ENCODE peak calls at places on chromosomes 4 and X, in five cellular contexts. G, U, V, X and J are unnamed samples. For H3K27me3, the result is how much of the 10 kb centered on the place peaks cover.

GRCh38 chrX:110086916-110087484 is 84.1 kb downstream of the TMEM164 start:
- DNase-seq in U (no peak), X (no peak), G (no peak), V (no peak), J (no peak)

GRCh38 chr4:169079942-169080827 is 70.1 kb upstream of the CBR4 start:
- DNase-seq in G (peak), X (peak), V (no peak), U (peak), J (no peak)

GRCh38 chrX:103276581-103277002 is at the start of gene TCEAL5:
- DNase-seq in U (no peak), V (no peak), G (no peak), X (peak), J (no peak)

GRCh38 chr4:73735231-73735630 is 5.1 kb upstream of the CXCL8 start:
- DNase-seq in X (no peak), G (no peak), V (no peak), U (no peak), J (no peak)

GRCh38 chr4:77156912-77157858 is at the start of gene CCNG2:
- DNase-seq in G (peak), U (peak), V (peak), X (peak), J (peak)

GRCh38 chrX:44012484-44013096 is 39.4 kb upstream of the NDP start:
- DNase-seq in X (no peak), V (peak), G (peak), U (peak), J (peak)

GRCh38 chr4:88033309-88033708 is 25.9 kb downstream of the PKD2 start:
- DNase-seq in V (no peak), G (no peak), X (peak), U (no peak), J (peak)

GRCh38 chrX:16737024-16737423 is 17.6 kb downstream of the SYAP1 start:
- DNase-seq in U (no peak), G (no peak), V (no peak), X (no peak), J (no peak)

GRCh38 chr4:78673258-78673817 is 102.8 kb upstream of the BMP2K start:
- DNase-seq in X (no peak), U (no peak), V (no peak), G (no peak), J (no peak)

GRCh38 chr4:106869551-106869950 is 166.6 kb downstream of the DKK2 start:
- DNase-seq in G (no peak), X (no peak), U (no peak), V (no peak), J (no peak)

GRCh38 chr4:1632109-1633104 is 51.7 kb downstream of the FAM53A start:
- DNase-seq in G (no peak), V (no peak), U (no peak), X (no peak), J (no peak)

GRCh38 chrX:71996826-71997225 is 86.2 kb downstream of the NHSL2 start:
- DNase-seq in U (peak), V (no peak), G (peak), X (peak), J (no peak)

GRCh38 chrX:43882294-43882681 is at the start of gene MAOB:
- DNase-seq in U (peak), V (no peak), X (peak), G (peak), J (peak)

GRCh38 chr4:53788011-53788410 is 196.7 kb upstream of the LNX1 start:
- DNase-seq in X (no peak), U (no peak), V (no peak), G (no peak), J (no peak)

GRCh38 chrX:97000682-97001393 is 117.1 kb downstream of the RPA4 start:
- DNase-seq in X (no peak), V (no peak), U (no peak), G (no peak), J (no peak)

GRCh38 chrX:37315511-37316248 is 33.5 kb upstream of the PRRG1 start:
- DNase-seq in G (no peak), X (no peak), V (no peak), U (no peak), J (no peak)

GRCh38 chrX:132491191-132491590 is 2.4 kb upstream of the MBNL3 start:
- DNase-seq in V (no peak), X (no peak), U (no peak), G (no peak), J (peak)

GRCh38 chr4:84167089-84167488 is 332.0 kb downstream of the NKX6-1 start:
- DNase-seq in X (no peak), U (no peak), V (no peak), G (no peak), J (no peak)

GRCh38 chrX:24245201-24245600 is 68.7 kb downstream of the SUPT20HL2 start:
- DNase-seq in V (no peak), U (no peak), G (no peak), X (no peak), J (no peak)

GRCh38 chrX:109392895-109393294 is 89.0 kb downstream of the GUCY2F start:
- DNase-seq in V (no peak), U (no peak), X (no peak), G (no peak), J (no peak)

GRCh38 chrX:45807572-45808425 is 607.1 kb upstream of the DIPK2B start:
- DNase-seq in U (no peak), V (no peak), X (no peak), G (no peak), J (peak)

GRCh38 chr4:186557486-186557885 is 2.1 kb upstream of the MTNR1A start:
- DNase-seq in X (no peak), G (no peak), U (no peak), V (no peak), J (no peak)

GRCh38 chr4:78171482-78171881 is 114.4 kb downstream of the FRAS1 start:
- DNase-seq in U (no peak), G (no peak), V (no peak), X (no peak), J (no peak)

GRCh38 chr4:13413719-13414437 is 70.3 kb downstream of the RAB28 start:
- DNase-seq in G (no peak), U (no peak), V (no peak), X (no peak), J (no peak)

GRCh38 chrX:106246511-106246910 is 78.4 kb downstream of the PWWP3B start:
- DNase-seq in G (no peak), X (no peak), V (no peak), U (no peak), J (no peak)

DNA sequence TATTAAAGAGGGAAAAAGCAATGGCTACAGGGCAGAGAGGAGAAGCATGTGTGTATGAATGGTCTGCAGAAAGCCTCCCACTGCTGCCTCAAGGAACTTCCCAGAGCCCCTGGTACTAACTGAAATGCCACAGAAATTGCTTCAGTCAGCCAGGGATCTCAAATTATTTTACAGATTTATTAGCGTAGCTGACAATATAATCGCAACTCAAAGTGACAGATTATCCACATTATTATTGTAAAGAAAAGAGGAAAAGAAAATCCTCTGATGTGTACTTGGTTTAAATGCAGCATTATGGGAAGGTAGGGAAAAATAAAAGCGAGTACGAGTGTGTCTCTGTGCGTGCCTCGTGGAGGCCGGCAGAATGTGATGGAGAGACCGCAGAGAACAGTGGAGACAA is 202.7 kb downstream of the DCLK2 start:
- DNase-seq in U (no peak), X (no peak), V (no peak), G (no peak), J (no peak)
- H3K27ac ChIP-seq in U (no peak), X (no peak), V (no peak), G (no peak), J (no peak)

GRCh38 chr4:573122-573892 is 2.8 kb downstream of the TMEM271 start:
- DNase-seq in X (no peak), U (no peak), V (no peak), G (no peak), J (no peak)

GRCh38 chr4:576991-577498 is 950 bp upstream of the TMEM271 start:
- DNase-seq in X (no peak), V (no peak), U (no peak), G (no peak), J (no peak)

GRCh38 chr4:574346-575161 is 1.5 kb downstream of the TMEM271 start:
- DNase-seq in U (no peak), V (no peak), X (no peak), G (no peak), J (no peak)

GRCh38 chr4:576245-576821 is at the start of gene TMEM271:
- DNase-seq in G (no peak), X (no peak), U (no peak), V (no peak), J (no peak)

DNA sequence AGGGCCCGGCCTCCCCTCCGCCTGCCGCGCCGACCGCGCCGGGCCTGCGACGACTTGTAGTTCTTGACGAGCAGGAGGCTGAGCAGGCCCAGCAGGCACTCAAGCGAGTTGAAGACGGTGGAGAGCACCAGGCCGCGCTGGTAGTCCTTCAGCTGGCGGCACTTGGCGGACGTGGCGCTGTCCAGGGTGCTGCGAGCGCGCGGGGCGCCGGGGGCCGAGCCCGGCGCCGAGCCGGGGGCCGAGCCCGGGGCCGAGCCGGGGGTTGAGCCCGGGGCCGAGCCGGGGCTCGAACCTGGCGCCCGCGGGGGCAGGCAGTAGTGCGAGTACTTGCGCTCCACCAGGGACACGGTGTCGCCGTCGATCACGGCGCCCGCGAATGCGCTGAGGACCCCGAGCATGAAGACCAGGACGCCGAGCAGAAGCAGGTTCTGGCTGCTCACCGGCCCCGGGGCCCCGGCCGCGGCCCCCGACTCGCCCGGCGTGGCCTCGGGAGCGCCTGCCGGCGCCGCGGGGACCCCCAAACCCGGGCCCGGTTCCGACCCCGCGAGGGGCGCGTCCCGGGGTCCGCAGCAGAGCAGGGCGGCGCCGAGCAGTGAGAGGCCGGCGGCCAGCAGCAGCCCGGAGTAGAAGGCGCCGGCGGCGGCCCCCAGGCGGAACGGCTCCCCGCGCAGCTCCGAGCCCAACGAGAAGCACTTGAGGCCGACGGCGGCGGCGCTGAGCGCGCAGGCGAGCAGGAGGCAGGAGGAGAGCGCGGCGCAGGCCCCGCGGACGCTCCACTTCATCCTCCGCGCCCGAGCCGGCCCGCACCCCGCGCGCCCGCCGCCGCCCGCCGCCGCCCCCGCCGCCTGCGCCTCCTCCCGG is 584 bp downstream of the TMEM271 start:
- DNase-seq in U (no peak), X (no peak), G (no peak), V (no peak), J (peak)
- H3K27me3 ChIP-seq in U (under half), X (half or more), G (under half), V (under half), J (under half)

GRCh38 chr4:47858012-47858411 is 20.1 kb upstream of the CORIN start:
- DNase-seq in X (no peak), G (no peak), V (no peak), U (no peak), J (no peak)
- H3K4me3 ChIP-seq in X (no peak), G (no peak), V (no peak), U (no peak), J (no peak)

DNA sequence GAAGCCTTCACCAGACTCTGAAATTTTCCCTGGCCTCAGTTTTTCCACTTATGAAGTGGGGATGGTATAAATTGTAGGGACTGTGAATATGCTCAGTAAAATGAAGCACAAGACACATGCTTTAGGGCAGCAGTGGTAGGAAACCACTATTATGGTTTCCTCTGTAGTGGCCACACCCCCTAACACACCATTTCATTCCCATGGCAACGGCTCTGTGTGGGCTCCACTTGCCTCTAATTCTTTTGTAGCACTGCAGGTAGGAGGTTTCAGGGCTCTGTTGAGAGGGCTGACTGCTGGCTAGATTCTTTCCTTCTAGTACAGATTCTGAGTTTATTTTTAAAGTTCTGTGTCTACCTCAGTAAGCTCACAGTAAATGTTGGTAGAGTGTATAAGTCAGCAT is 3.5 kb upstream of the VMA21 start:
- DNase-seq in U (no peak), G (no peak), X (no peak), V (no peak), J (no peak)
- H3K27ac ChIP-seq in U (no peak), G (no peak), X (no peak), V (no peak), J (no peak)

DNA sequence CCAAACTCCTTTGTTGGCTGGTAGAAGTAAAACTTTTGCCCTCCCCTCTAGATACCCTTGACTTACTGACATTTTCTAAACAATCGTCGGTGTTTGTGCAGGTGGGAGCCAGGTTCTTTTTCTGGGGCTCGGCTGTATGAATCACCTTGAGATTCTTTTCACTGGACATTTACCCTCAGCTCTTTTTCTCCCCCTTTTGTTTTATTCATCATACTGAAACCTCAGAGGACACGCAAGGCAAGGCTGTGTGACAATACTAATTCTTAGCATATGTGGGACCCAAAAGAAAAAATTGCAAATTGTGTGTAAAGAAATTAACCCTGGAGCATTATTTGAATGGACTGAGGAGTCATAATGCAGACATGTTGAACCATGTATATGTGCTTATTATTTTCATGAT is 194.0 kb downstream of the PCDH19 start:
- DNase-seq in G (no peak), U (no peak), V (no peak), X (no peak), J (no peak)
- H3K27me3 ChIP-seq in G (under half), U (under half), V (under half), X (under half), J (under half)

GRCh38 chr4:108100827-108101226 is 67.9 kb downstream of the LEF1 start:
- DNase-seq in V (no peak), U (no peak), G (no peak), X (no peak), J (no peak)
- H3K4me3 ChIP-seq in V (no peak), U (no peak), G (no peak), X (no peak), J (no peak)